ENCODE peak calls at places on chromosomes 7 and 10, in four cellular contexts. Q, N, M and Y are unnamed samples.

GRCh38 chr7:33789871-33790270 is 115.5 kb upstream of the BMPER start:
- DNase-seq in M (no peak), Q (no peak), N (no peak), Y (no peak)

GRCh38 chr10:129755075-129756020 is 208.7 kb downstream of the EBF3 start:
- DNase-seq in M (no peak), N (no peak), Q (no peak), Y (no peak)

GRCh38 chr10:60937784-60938654 is 6.0 kb downstream of the RHOBTB1 start:
- DNase-seq in M (no peak), Q (no peak), N (no peak), Y (no peak)

GRCh38 chr7:94908204-94909022 is 1.0 kb downstream of the PPP1R9A start:
- DNase-seq in Q (no peak), N (peak), M (peak), Y (peak)

GRCh38 chr7:98836811-98837631 is 32.8 kb downstream of the TMEM130 start:
- DNase-seq in N (peak), M (peak), Q (no peak), Y (peak)

GRCh38 chr10:103792547-103792946 is 62.8 kb downstream of the SH3PXD2A start:
- DNase-seq in Q (no peak), M (no peak), N (no peak), Y (no peak)

GRCh38 chr7:134290286-134290685 is 26.4 kb downstream of the SLC35B4 start:
- DNase-seq in Q (no peak), M (no peak), N (no peak), Y (no peak)

GRCh38 chr7:5396542-5396941 is 27.1 kb downstream of the TNRC18 start:
- DNase-seq in M (no peak), N (no peak), Q (peak), Y (no peak)

GRCh38 chr10:5527332-5528200 is 2.8 kb downstream of the CALML3 start:
- DNase-seq in Q (no peak), N (no peak), M (no peak), Y (no peak)

GRCh38 chr10:31171402-31172120 is 139.9 kb upstream of the ZNF438 start:
- DNase-seq in N (no peak), M (no peak), Q (no peak), Y (no peak)

GRCh38 chr7:23468721-23469149 is 1.6 kb downstream of the IGF2BP3 start:
- DNase-seq in M (no peak), Q (no peak), N (peak), Y (peak)

GRCh38 chr7:55101359-55101758 is 82.5 kb downstream of the EGFR start:
- DNase-seq in M (no peak), Q (no peak), N (no peak), Y (no peak)

GRCh38 chr10:86254526-86255174 is 111.9 kb downstream of the GRID1 start:
- DNase-seq in M (no peak), N (no peak), Q (no peak), Y (peak)

GRCh38 chr10:91048380-91048779 is 127.5 kb upstream of the ANKRD1 start:
- DNase-seq in N (no peak), M (no peak), Q (no peak), Y (no peak)

GRCh38 chr7:33792041-33792440 is 113.3 kb upstream of the BMPER start:
- DNase-seq in M (no peak), Q (no peak), N (no peak), Y (no peak)

GRCh38 chr7:102813256-102814024 is 64.6 kb downstream of the FAM185A start:
- DNase-seq in N (no peak), M (no peak), Q (no peak), Y (no peak)

GRCh38 chr7:45626441-45627430 is 52.6 kb downstream of the ADCY1 start:
- DNase-seq in Q (no peak), N (no peak), M (no peak), Y (no peak)

GRCh38 chr10:15712903-15713302 is 6.8 kb downstream of the ITGA8 start:
- DNase-seq in Q (no peak), N (no peak), M (no peak), Y (no peak)

GRCh38 chr10:101961591-101962498 is 94.1 kb downstream of the ARMH3 start:
- DNase-seq in N (no peak), M (no peak), Q (no peak), Y (no peak)

GRCh38 chr7:97019710-97020109 is 4.9 kb downstream of the DLX5 start:
- DNase-seq in Q (no peak), M (no peak), N (no peak), Y (no peak)

GRCh38 chr7:97018775-97019535 is 5.7 kb downstream of the DLX5 start:
- DNase-seq in M (no peak), Q (no peak), N (no peak), Y (no peak)

GRCh38 chr7:97022451-97023306 is 2.0 kb downstream of the DLX5 start:
- DNase-seq in M (no peak), N (no peak), Q (no peak), Y (no peak)

GRCh38 chr7:97020601-97021442 is 3.8 kb downstream of the DLX5 start:
- DNase-seq in N (no peak), M (no peak), Q (no peak), Y (no peak)

GRCh38 chr7:97021443-97022261 is 3.0 kb downstream of the DLX5 start:
- DNase-seq in N (no peak), M (no peak), Q (no peak), Y (no peak)
- H3K4me3 ChIP-seq in N (peak), M (no peak), Q (no peak), Y (no peak)

GRCh38 chr7:108461855-108462254 is 5.6 kb upstream of the NRCAM start:
- DNase-seq in N (no peak), M (no peak), Q (no peak), Y (no peak)

GRCh38 chr7:108463613-108464012 is 7.4 kb upstream of the NRCAM start:
- DNase-seq in Q (no peak), N (no peak), M (no peak), Y (no peak)

GRCh38 chr7:108457871-108458270 is 1.6 kb upstream of the NRCAM start:
- DNase-seq in Q (no peak), N (no peak), M (no peak), Y (no peak)

GRCh38 chr7:108459922-108460551 is 3.8 kb upstream of the NRCAM start:
- DNase-seq in Q (no peak), M (no peak), N (peak), Y (peak)

DNA sequence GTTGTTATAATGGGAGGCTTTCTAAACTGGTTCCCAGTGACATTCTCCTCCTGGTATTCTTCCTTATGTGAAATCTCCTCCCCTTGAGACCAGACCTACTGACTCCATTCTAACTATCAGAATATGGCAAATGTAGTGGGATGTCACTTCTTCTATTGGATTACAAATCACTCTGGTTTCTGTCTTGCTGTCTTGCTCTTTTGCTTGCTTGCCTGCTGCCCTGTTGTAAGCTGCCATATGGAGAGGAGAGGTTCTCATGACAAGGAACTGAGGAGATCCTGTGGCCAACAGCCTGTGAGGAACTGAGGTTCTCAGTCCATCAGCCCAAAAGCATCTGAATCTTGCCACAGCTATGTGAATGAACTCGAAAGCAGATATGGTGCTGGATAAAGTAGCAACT is 4.7 kb upstream of the NRCAM start:
- DNase-seq in Q (no peak), N (no peak), M (no peak), Y (no peak)
- H3K4me3 ChIP-seq in Q (no peak), N (no peak), M (no peak), Y (no peak)

GRCh38 chr7:141455686-141456085 is 95.5 kb upstream of the AGK start:
- DNase-seq in M (no peak), N (no peak), Q (no peak), Y (no peak)
- H3K4me3 ChIP-seq in M (no peak), N (no peak), Q (no peak), Y (no peak)

DNA sequence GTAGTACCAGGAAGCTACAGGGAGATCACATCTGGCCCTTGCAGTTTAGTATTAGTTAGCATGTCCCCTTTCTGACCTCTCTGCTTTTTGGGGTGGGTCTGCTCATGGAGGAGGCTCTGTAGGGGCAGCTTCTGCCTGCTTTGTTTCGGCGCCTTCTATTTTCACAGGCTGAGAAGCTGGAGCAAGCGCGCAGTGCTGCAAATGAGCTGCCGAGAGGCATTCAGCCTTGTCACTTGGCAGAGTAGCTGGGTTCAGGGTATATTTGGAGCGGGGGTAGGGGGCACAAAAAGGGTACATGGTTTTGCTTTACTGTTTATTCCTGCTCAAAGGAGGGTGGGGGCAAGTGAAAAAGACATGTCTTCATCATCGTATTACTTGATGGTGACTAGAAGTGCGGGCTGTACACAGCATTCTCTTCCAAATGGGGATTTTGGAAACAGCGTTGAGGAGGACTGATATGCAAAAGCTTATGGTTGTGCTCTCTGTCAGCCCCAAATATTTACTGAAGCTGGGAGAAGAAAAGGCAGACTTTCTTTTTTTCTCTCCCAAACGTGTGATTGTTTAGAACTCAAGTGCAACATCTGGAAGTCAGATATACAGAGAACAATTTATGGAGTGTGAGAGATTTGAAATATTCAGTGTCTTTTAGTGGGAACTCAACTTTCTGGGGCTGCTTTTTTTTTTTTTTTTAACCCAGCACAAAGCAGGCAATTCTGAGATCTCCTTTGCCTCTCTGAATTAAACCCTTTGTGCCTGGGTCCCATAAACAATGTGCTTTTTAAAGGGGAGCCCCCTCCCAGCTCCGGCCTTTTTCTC is 146.5 kb downstream of the CELF2 start:
- DNase-seq in N (no peak), Q (no peak), M (no peak), Y (no peak)
- H3K4me3 ChIP-seq in N (peak), Q (peak), M (peak), Y (no peak)